ENCODE peak calls at places on chromosomes 16 and 17, in five cellular contexts. S, X, N, R and D are unnamed samples.
A peak's percentile ranks its signal among the peaks of the same experiment; 100 is the strongest.

GRCh38 chr17:8964801-8965393 is 610 bp downstream of the PIK3R5 start:
- DNase-seq in S (no peak), N (no peak), X (peak; percentile 4), R (no peak), D (peak; percentile 62)

GRCh38 chr17:75645889-75646625 is 12.8 kb downstream of the SMIM5 start:
- DNase-seq in X (peak; percentile 96), N (no peak), R (peak; percentile 68), S (peak; percentile 62), D (peak; percentile 80)

GRCh38 chr16:749010-749409 is 8.2 kb upstream of the CIAO3 start:
- DNase-seq in R (no peak), N (no peak), X (no peak), S (no peak), D (no peak)

GRCh38 chr16:79601092-79601977 is 798 bp upstream of the MAF start:
- DNase-seq in X (no peak), R (peak; percentile 86), N (no peak), S (no peak), D (no peak)

GRCh38 chr16:48075398-48075797 is 80.4 kb downstream of the ABCC12 start:
- DNase-seq in R (no peak), N (no peak), X (no peak), S (no peak), D (no peak)

GRCh38 chr17:47978324-47978723 is 7.4 kb downstream of the CDK5RAP3 start:
- DNase-seq in N (peak; percentile 52), S (peak; percentile 64), R (peak; percentile 79), X (peak; percentile 87), D (peak; percentile 47)

GRCh38 chr16:10178079-10178478 is 4.1 kb downstream of the GRIN2A start:
- DNase-seq in N (no peak), S (no peak), X (no peak), R (no peak), D (no peak)

GRCh38 chr17:70955441-70955840 is 786.1 kb downstream of the KCNJ2 start:
- DNase-seq in X (no peak), S (no peak), N (no peak), R (no peak), D (no peak)

GRCh38 chr17:70239391-70239826 is 70.1 kb downstream of the KCNJ2 start:
- DNase-seq in R (no peak), S (peak; percentile 9), X (no peak), N (no peak), D (no peak)

GRCh38 chr17:80030730-80031410 is 4.8 kb downstream of the TBC1D16 start:
- DNase-seq in X (no peak), N (no peak), R (no peak), S (peak; percentile 89), D (no peak)

GRCh38 chr16:22685162-22685830 is 128.7 kb upstream of the HS3ST2 start:
- DNase-seq in S (no peak), R (no peak), N (no peak), X (no peak), D (no peak)

GRCh38 chr17:66713533-66714042 is 121.3 kb upstream of the CACNG5 start:
- DNase-seq in R (no peak), X (no peak), N (no peak), S (no peak), D (no peak)

GRCh38 chr16:3321802-3322201 is 16.5 kb downstream of the ZNF75A start:
- DNase-seq in S (no peak), R (no peak), N (peak; percentile 14), X (no peak), D (no peak)

GRCh38 chr16:51045186-51045585 is 105.9 kb downstream of the SALL1 start:
- DNase-seq in R (no peak), N (no peak), S (no peak), X (no peak), D (no peak)

GRCh38 chr17:76519667-76520066 is 17.8 kb downstream of the CYGB start:
- DNase-seq in R (no peak), X (no peak), N (no peak), S (no peak), D (no peak)

GRCh38 chr16:84836234-84836647 is 16.5 kb downstream of the CRISPLD2 start:
- DNase-seq in X (no peak), S (no peak), N (no peak), R (peak; percentile 93), D (no peak)

GRCh38 chr17:43530303-43531081 is 15.6 kb downstream of the ETV4 start:
- DNase-seq in S (no peak), R (peak; percentile 79), N (peak; percentile 81), X (peak; percentile 50), D (no peak)